ENCODE peak calls at places on chromosomes 3 and 15, in ten cellular contexts. X is lung; U is uterus; G is CD8-positive, alpha-beta T cell; W is tibial nerve; J is PC-3; L is right atrium auricular region; T is Peyer's patch; M is gastrocnemius medialis; V is lower lobe of right lung. Z is an unnamed sample. For H3K36me3, the result is how much of the 10 kb centered on the place peaks cover.

GRCh38 chr3:105322570-105323273 is 44.0 kb upstream of the ALCAM start:
- DNase-seq in W (no peak), U (no peak), T (no peak), X (no peak), V (no peak), J (no peak), M (no peak), G (no peak), L (no peak), Z (no peak)

GRCh38 chr3:78844307-78844706 is 923.5 kb downstream of the ROBO1 start:
- DNase-seq in J (no peak), V (no peak), X (no peak), M (no peak), W (no peak), G (no peak), U (no peak), T (no peak), L (no peak), Z (no peak)

GRCh38 chr3:112351823-112352222 is 18.9 kb downstream of the CD200 start:
- DNase-seq in W (no peak), U (no peak), T (no peak), J (no peak), G (no peak), V (no peak), L (no peak), M (no peak), X (no peak), Z (no peak)

GRCh38 chr3:14358426-14359211 is 43.8 kb upstream of the SLC6A6 start:
- DNase-seq in M (no peak), J (no peak), W (peak), V (peak), L (peak), T (peak), G (no peak), U (peak), X (no peak), Z (no peak)

GRCh38 chr15:30953731-30954378 is 37.6 kb downstream of the MTMR10 start:
- DNase-seq in T (no peak), U (no peak), L (no peak), M (peak), X (peak), V (no peak), G (no peak), W (no peak), J (peak), Z (peak)

GRCh38 chr3:77902675-77903074 is 862.8 kb downstream of the ROBO2 start:
- DNase-seq in V (no peak), G (no peak), M (no peak), W (no peak), L (no peak), J (no peak), X (no peak), T (no peak), U (no peak), Z (no peak)

GRCh38 chr3:16301490-16301889 is 36.5 kb downstream of the OXNAD1 start:
- DNase-seq in M (no peak), U (no peak), W (no peak), J (no peak), X (peak), L (no peak), G (no peak), T (no peak), V (no peak), Z (no peak)

GRCh38 chr3:32340039-32340438 is 51.6 kb upstream of the CMTM7 start:
- DNase-seq in U (no peak), T (peak), X (no peak), J (peak), W (peak), G (no peak), L (no peak), V (no peak), M (no peak), Z (no peak)

GRCh38 chr15:92902020-92902419 is 1.9 kb downstream of the CHD2 start:
- DNase-seq in W (no peak), V (no peak), J (no peak), G (no peak), L (no peak), T (no peak), M (no peak), U (no peak), X (no peak), Z (no peak)

GRCh38 chr15:53527996-53528395 is 231.5 kb downstream of the WDR72 start:
- DNase-seq in W (no peak), X (no peak), V (no peak), U (no peak), L (no peak), T (no peak), J (no peak), M (no peak), G (no peak), Z (no peak)

DNA sequence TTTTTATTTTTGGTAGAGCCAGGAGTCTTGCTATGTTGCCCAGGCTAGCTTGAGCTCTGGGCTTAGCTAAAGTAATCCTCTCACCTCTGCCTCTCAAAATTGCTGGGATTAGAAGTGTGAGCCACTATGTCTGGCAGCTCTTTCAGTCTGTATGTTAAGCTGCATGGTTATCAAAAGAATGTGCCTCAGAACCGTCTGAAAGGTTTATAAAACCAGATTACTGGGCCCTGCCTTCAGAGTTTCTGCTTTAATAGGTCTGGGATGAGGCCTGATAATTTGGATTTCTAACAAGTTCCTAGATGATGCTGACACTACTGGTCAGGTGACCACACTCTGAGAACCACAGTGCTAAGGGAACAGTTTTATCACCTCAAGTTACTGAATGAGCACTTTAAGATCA is 34.6 kb downstream of the SENP5 start:
- DNase-seq in L (no peak), J (no peak), V (no peak), U (no peak), W (no peak), G (no peak), T (no peak), X (no peak), M (no peak), Z (no peak)
- H3K36me3 ChIP-seq in L (half or more), J (under half), V (half or more), U (under half), W (under half), G (under half), T (under half), X (under half), M (half or more), Z (under half)

DNA sequence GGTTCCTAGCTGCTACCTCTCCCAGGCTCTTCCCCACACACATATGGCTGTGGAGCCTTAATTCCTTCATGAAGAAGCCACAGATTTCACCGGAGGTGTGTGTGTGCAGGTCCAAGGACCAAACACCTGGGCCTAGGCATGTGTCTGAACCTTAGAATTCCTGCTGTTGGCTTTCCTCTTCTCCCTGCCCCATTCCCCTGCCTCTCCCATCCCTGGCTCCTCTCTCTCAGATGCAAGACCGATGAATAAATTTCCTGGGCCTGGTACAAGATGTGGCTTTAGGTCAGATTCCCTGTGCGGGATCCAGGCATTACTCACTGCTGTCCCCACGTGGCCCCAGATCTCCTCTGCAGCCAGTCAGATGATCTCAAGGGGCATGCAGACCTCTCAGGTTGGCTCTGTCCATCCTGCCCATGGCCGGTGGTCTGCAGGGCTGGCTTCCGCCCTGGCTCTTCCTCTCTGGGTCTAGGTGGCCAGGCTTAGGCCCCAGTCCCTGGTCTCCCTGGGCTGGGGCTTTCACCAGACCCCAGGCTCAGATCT is 20.4 kb downstream of the CCR9 start:
- DNase-seq in W (peak), G (no peak), X (no peak), V (no peak), J (peak), T (no peak), U (no peak), L (no peak), M (peak), Z (peak)
- TF ChIP-seq CTCF in W (no peak), G (no peak), X (no peak), V (no peak), J (peak), T (no peak), U (no peak), L (no peak), M (peak), Z (peak)

DNA sequence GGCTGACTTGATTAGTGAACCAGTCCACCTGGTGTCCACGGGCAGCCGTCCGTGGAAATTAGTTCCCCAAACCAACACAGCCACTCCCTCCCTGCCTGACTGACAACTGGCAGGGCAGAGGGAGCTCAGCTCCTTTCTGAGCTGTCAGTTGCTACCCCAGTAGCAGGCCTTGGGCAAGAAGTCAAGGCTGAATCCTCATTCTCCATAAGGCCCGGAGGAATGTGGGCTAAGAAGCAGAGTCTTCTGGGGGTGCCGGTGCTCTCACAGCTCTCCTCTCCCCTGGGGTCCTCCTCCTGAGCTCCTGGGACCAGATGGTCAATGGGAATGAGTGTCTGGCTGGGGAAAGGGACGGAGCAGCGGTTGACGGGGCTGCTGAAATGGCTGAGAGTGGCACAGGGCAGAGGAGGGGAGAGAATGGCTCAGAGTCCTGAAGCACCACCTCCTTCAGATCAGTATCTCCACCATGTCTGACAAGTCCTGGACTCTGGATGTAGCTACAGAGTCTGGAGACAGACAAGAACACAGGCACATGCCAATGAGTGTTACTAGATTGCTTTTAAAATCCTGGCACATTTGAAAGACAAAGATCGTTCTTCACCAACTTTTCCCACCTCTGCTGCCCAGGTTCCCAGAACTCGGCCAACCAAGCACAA is 16.9 kb downstream of the AMOTL2 start:
- DNase-seq in L (no peak), X (no peak), M (no peak), W (no peak), U (peak), J (no peak), T (no peak), G (no peak), V (peak), Z (peak)
- H3K36me3 ChIP-seq in L (half or more), X (under half), M (half or more), W (under half), U (under half), J (half or more), T (under half), G (under half), V (half or more), Z (half or more)

GRCh38 chr3:129688310-129688895 is 81.9 kb upstream of the PLXND1 start:
- DNase-seq in L (peak), M (peak), J (no peak), V (peak), U (peak), G (no peak), T (peak), X (no peak), W (peak), Z (peak)
- TF ChIP-seq CTCF in L (no peak), M (no peak), J (no peak), V (no peak), U (no peak), G (no peak), T (no peak), X (no peak), W (no peak), Z (no peak)

GRCh38 chr3:178711753-178712152 is 175.5 kb downstream of the KCNMB2 start:
- DNase-seq in T (no peak), G (no peak), M (no peak), X (no peak), U (no peak), J (no peak), L (no peak), V (no peak), W (no peak), Z (no peak)
- H3K36me3 ChIP-seq in T (under half), G (under half), M (under half), X (under half), U (under half), J (under half), L (under half), V (under half), W (under half), Z (under half)

DNA sequence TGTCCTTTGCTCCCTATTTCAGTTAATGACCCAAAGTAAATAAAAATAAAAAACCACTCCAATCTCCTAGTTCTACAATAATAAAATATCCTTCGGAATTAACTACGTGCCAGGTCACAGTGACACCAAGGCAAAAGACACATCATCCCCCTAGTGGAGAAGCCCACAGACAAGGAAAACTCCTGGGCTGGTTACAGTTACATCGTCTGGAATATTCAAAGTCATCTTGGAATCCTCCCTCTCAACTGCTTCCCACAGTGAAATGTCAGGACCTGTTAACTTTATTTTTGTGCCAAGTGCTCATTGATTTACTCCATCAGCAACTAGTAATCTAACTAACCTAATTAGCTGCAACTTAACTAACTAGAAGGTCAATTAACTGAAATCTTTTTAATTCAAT is 349.3 kb downstream of the MAGI1 start:
- DNase-seq in V (no peak), L (no peak), M (no peak), G (no peak), U (no peak), T (no peak), J (no peak), X (no peak), W (no peak), Z (no peak)
- TF ChIP-seq CTCF in V (no peak), L (no peak), M (no peak), G (no peak), U (no peak), T (no peak), J (no peak), X (no peak), W (no peak), Z (no peak)

DNA sequence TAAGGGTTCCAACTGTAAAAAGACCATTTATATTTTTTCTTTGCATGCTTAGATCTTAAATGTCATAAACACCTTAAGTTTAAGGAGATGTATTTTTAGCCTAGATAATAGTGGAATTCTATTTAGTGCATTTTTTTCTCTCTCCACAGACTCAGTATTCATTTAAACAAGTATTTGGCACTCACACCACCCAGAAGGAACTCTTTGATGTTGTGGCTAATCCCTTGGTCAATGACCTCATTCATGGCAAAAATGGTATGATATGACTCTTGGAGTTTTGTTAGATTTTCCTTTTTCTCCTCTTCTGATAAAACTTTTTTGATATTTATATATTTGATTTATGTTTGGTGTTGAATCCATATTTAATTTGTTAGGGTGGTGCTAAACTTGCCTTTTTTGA is 7.3 kb downstream of the KIF23 start:
- DNase-seq in M (no peak), G (no peak), U (no peak), J (no peak), L (no peak), X (no peak), W (no peak), V (no peak), T (no peak), Z (no peak)
- H3K36me3 ChIP-seq in M (under half), G (under half), U (under half), J (half or more), L (under half), X (under half), W (under half), V (under half), T (under half), Z (under half)